ENCODE peak calls at places on chromosomes 12 and 14, in seven cellular contexts. V is MM.1S, U is fibroblast of lung, T is cardiac muscle cell, H is breast epithelium, E is adipocyte, A is astrocyte of the spinal cord. X is an unnamed sample.

GRCh38 chr14:40139657-40140056 is 707.4 kb upstream of the FBXO33 start:
- DNase-seq in V (no peak), U (no peak), T (no peak), H (no peak), E (no peak), A (no peak), X (no peak)

GRCh38 chr14:103961928-103962578 is 19.7 kb upstream of the RD3L start:
- DNase-seq in V (no peak), U (no peak), T (no peak), H (no peak), E (no peak), A (no peak), X (no peak)

GRCh38 chr12:69070319-69071090 is 137.5 kb upstream of the CPM start:
- DNase-seq in V (peak), U (peak), T (peak), H (peak), E (peak), A (peak), X (peak)

GRCh38 chr14:38910092-38910491 is 192.9 kb downstream of the SEC23A start:
- DNase-seq in V (no peak), U (no peak), T (no peak), H (no peak), E (no peak), A (no peak), X (no peak)

GRCh38 chr12:56995930-56996496 is 10.3 kb downstream of the ZBTB39 start:
- DNase-seq in V (no peak), U (no peak), T (no peak), H (no peak), E (no peak), A (no peak), X (no peak)

GRCh38 chr12:111773801-111774551 is 7.2 kb downstream of the ALDH2 start:
- DNase-seq in V (peak), U (peak), T (no peak), H (peak), E (peak), A (peak), X (no peak)

GRCh38 chr12:97912943-97913342 is 450.3 kb downstream of the RMST start:
- DNase-seq in V (no peak), U (no peak), T (no peak), H (peak), E (no peak), A (no peak), X (no peak)

GRCh38 chr12:75891072-75891471 is 140.5 kb downstream of the PHLDA1 start:
- DNase-seq in V (no peak), U (no peak), T (no peak), H (no peak), E (no peak), A (no peak), X (no peak)

GRCh38 chr12:92136021-92136735 is 9.5 kb downstream of the BTG1 start:
- DNase-seq in V (peak), U (no peak), T (peak), H (no peak), E (no peak), A (no peak), X (no peak)

GRCh38 chr12:104733717-104734175 is 224.3 kb downstream of the SLC41A2 start:
- DNase-seq in V (no peak), U (no peak), T (no peak), H (no peak), E (no peak), A (no peak), X (peak)

GRCh38 chr14:47674546-47675238 is 713 bp downstream of the MDGA2 start:
- DNase-seq in V (no peak), U (peak), T (peak), H (no peak), E (no peak), A (peak), X (no peak)

GRCh38 chr14:55845963-55846851 is 266.2 kb downstream of the KTN1 start:
- DNase-seq in V (no peak), U (peak), T (no peak), H (no peak), E (no peak), A (no peak), X (no peak)

GRCh38 chr14:78450945-78451344 is 280.8 kb downstream of the NRXN3 start:
- DNase-seq in V (no peak), U (no peak), T (no peak), H (no peak), E (no peak), A (no peak), X (no peak)

GRCh38 chr12:130194154-130194553 is 31.9 kb downstream of the FZD10 start:
- DNase-seq in V (no peak), U (no peak), T (no peak), H (no peak), E (no peak), A (no peak), X (no peak)

GRCh38 chr14:96782436-96782835 is 14.7 kb upstream of the VRK1 start:
- DNase-seq in V (no peak), U (no peak), T (no peak), H (no peak), E (no peak), A (no peak), X (no peak)

GRCh38 chr14:61581955-61582615 is 113.2 kb upstream of the HIF1A start:
- DNase-seq in V (no peak), U (peak), T (no peak), H (no peak), E (no peak), A (peak), X (no peak)

GRCh38 chr12:105933671-105934665 is 204.8 kb downstream of the NUAK1 start:
- DNase-seq in V (no peak), U (peak), T (no peak), H (peak), E (peak), A (peak), X (no peak)

GRCh38 chr14:23418021-23418420 is 9.9 kb upstream of the MYH6 start:
- DNase-seq in V (no peak), U (no peak), T (no peak), H (no peak), E (no peak), A (no peak), X (no peak)

GRCh38 chr12:52239767-52240166 is 6.7 kb downstream of the KRT7 start:
- DNase-seq in V (no peak), U (no peak), T (no peak), H (no peak), E (no peak), A (no peak), X (no peak)

GRCh38 chr14:71491925-71492324 is 440.3 kb upstream of the RGS6 start:
- DNase-seq in V (no peak), U (peak), T (no peak), H (peak), E (no peak), A (no peak), X (no peak)

GRCh38 chr12:121441555-121441954 is 41.6 kb downstream of the RNF34 start:
- DNase-seq in V (no peak), U (no peak), T (no peak), H (no peak), E (no peak), A (no peak), X (peak)

GRCh38 chr12:101459642-101460346 is 15.3 kb upstream of the SPIC start:
- DNase-seq in V (no peak), U (no peak), T (no peak), H (no peak), E (peak), A (no peak), X (no peak)

GRCh38 chr12:27151479-27151878 is 69.1 kb upstream of the C12orf71 start:
- DNase-seq in V (no peak), U (no peak), T (no peak), H (no peak), E (no peak), A (no peak), X (peak)
- H3K4me3 ChIP-seq in V (no peak), U (no peak), T (no peak), H (no peak), E (no peak), A (no peak), X (no peak)

GRCh38 chr12:15837141-15837781 is 44.9 kb upstream of the STRAP start:
- DNase-seq in V (no peak), U (peak), T (no peak), H (no peak), E (peak), A (peak), X (no peak)
- H3K4me3 ChIP-seq in V (no peak), U (no peak), T (no peak), H (no peak), E (peak), A (no peak), X (no peak)

DNA sequence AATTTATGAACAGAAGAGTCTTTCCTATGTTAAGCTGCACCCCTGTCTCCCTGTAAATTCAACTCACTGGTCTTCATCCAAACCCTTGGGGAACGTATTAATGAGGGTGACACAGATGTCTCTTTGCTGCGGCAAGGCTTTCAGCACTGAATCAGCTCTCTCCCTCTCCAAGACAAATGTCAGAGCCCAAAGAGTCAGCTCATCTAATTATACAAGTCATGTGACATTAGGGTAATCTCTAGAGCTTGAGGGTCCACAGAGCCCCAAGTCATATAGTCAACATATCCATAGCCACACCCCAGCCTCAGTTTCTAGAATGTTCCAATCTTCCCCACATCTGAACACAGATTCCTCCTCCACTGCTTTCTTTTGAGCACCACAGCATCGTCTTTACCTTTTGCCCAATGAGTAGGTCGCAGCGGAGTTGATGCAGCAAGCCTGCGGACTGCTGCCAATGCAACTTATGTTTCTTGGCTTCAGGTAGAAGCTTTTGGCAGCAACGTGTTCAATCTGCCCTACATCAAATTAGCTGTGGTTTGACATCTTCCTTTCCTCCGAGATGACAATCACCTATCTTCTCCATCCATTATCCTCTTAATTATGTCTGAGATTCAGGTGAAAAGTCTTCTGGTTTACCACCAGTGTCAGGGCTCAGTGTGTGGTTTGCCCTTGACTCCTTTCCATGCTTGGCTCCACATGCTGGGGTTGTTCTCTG is 5.3 kb downstream of the BATF start:
- DNase-seq in V (no peak), U (no peak), T (no peak), H (no peak), E (no peak), A (no peak), X (no peak)
- H3K4me3 ChIP-seq in V (no peak), U (no peak), T (no peak), H (no peak), E (no peak), A (no peak), X (no peak)

GRCh38 chr14:68968721-68969120 is 10.4 kb downstream of the ACTN1 start:
- DNase-seq in V (no peak), U (no peak), T (no peak), H (no peak), E (no peak), A (no peak), X (no peak)
- H3K4me3 ChIP-seq in V (no peak), U (no peak), T (no peak), H (peak), E (no peak), A (no peak), X (no peak)

GRCh38 chr14:70018713-70019201 is 139.5 kb downstream of the SMOC1 start:
- DNase-seq in V (peak), U (peak), T (no peak), H (peak), E (peak), A (peak), X (no peak)

GRCh38 chr14:70021548-70021947 is 142.3 kb downstream of the SMOC1 start:
- DNase-seq in V (no peak), U (no peak), T (no peak), H (no peak), E (no peak), A (no peak), X (no peak)

GRCh38 chr14:70020350-70021170 is 141.3 kb downstream of the SMOC1 start:
- DNase-seq in V (no peak), U (no peak), T (no peak), H (no peak), E (no peak), A (no peak), X (no peak)

GRCh38 chr14:70014696-70015095 is 135.5 kb downstream of the SMOC1 start:
- DNase-seq in V (no peak), U (no peak), T (no peak), H (no peak), E (no peak), A (no peak), X (no peak)

GRCh38 chr14:70018246-70018645 is 139.0 kb downstream of the SMOC1 start:
- DNase-seq in V (no peak), U (no peak), T (no peak), H (no peak), E (no peak), A (no peak), X (no peak)
- H3K4me3 ChIP-seq in V (no peak), U (no peak), T (no peak), H (no peak), E (peak), A (no peak), X (no peak)

GRCh38 chr12:128381537-128381936 is 114.6 kb downstream of the TMEM132C start:
- DNase-seq in V (no peak), U (no peak), T (peak), H (no peak), E (no peak), A (no peak), X (no peak)
- H3K4me3 ChIP-seq in V (no peak), U (no peak), T (no peak), H (peak), E (no peak), A (no peak), X (no peak)

GRCh38 chr12:11555195-11555594 is 94.3 kb upstream of the ETV6 start:
- DNase-seq in V (no peak), U (no peak), T (no peak), H (no peak), E (no peak), A (no peak), X (no peak)
- H3K4me3 ChIP-seq in V (no peak), U (no peak), T (no peak), H (no peak), E (no peak), A (no peak), X (no peak)

X was measured in Jurkat, Clone E6-1.